ENCODE peak calls at places on chromosomes 12 and 14, in four cellular contexts. B is left lung, T is A549, Y is IMR-90. C is an unnamed sample.

GRCh38 chr12:110282956-110283817 is 2.1 kb downstream of the ATP2A2 start:
- DNase-seq in B (no peak), T (no peak), Y (no peak), C (no peak)

GRCh38 chr12:102957339-102958050 is at the start of gene ASCL1:
- DNase-seq in Y (peak), B (no peak), T (peak), C (no peak)

GRCh38 chr14:76924363-76925151 is 98.3 kb downstream of the LRRC74A start:
- DNase-seq in Y (no peak), T (peak), B (no peak), C (no peak)

GRCh38 chr12:32454866-32455265 is 55.5 kb downstream of the FGD4 start:
- DNase-seq in B (no peak), Y (no peak), T (no peak), C (no peak)

GRCh38 chr12:50514526-50515276 is 9.9 kb downstream of the DIP2B start:
- DNase-seq in B (no peak), Y (no peak), T (no peak), C (no peak)

GRCh38 chr12:4153343-4153892 is 120.1 kb upstream of the CCND2 start:
- DNase-seq in B (no peak), T (no peak), Y (no peak), C (no peak)

GRCh38 chr14:54503476-54503875 is 6.2 kb upstream of the CGRRF1 start:
- DNase-seq in B (no peak), Y (peak), T (peak), C (no peak)

GRCh38 chr12:15404485-15404884 is 82.2 kb downstream of the PTPRO start:
- DNase-seq in Y (no peak), B (no peak), T (no peak), C (no peak)

GRCh38 chr12:51390457-51391046 is 654 bp downstream of the GALNT6 start:
- DNase-seq in T (no peak), B (no peak), Y (no peak), C (no peak)

GRCh38 chr12:95282266-95282665 is 64.7 kb downstream of the VEZT start:
- DNase-seq in B (no peak), T (no peak), Y (peak), C (peak)
- TF ChIP-seq CTCF in B (no peak), T (no peak), Y (no peak), C (no peak)

DNA sequence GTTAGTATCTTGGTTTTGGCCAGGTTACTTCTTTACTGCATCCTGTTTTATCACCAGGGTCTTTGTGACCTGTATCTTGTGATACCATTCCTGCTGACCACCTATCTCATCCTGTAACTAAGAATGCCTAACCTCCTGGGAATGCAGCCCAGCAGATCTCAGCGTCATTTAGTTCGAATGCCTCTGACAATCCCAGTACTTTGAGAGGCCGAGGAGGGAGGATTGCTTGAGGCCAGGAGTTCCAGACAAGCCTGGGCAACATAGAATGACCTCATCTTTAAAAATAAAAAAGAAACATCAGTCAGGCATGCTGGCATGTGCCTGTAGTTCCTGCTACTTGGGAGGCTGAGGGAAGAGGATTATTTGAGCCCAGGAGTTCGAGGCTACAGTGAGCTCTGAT is 206.5 kb downstream of the SUDS3 start:
- DNase-seq in Y (no peak), T (no peak), B (no peak), C (no peak)
- H3K4me3 ChIP-seq in Y (no peak), T (no peak), B (no peak), C (no peak)

GRCh38 chr12:321606-322326 is 59.1 kb upstream of the SLC6A13 start:
- DNase-seq in Y (no peak), T (peak), B (no peak), C (no peak)
- TF ChIP-seq CTCF in Y (no peak), T (peak), B (no peak), C (peak)

GRCh38 chr12:79926951-79927350 is 7.9 kb downstream of the PPP1R12A start:
- DNase-seq in B (no peak), T (no peak), Y (no peak), C (no peak)

GRCh38 chr12:79932393-79932792 is 2.5 kb downstream of the PPP1R12A start:
- DNase-seq in B (no peak), T (no peak), Y (no peak), C (no peak)

GRCh38 chr12:79929065-79929464 is 5.8 kb downstream of the PPP1R12A start:
- DNase-seq in Y (no peak), B (no peak), T (no peak), C (no peak)

GRCh38 chr12:79925492-79925891 is 9.4 kb downstream of the PPP1R12A start:
- DNase-seq in B (no peak), Y (no peak), T (no peak), C (no peak)

GRCh38 chr12:79927772-79928474 is 7.0 kb downstream of the PPP1R12A start:
- DNase-seq in T (no peak), B (no peak), Y (peak), C (no peak)
- H3K4me3 ChIP-seq in T (no peak), B (no peak), Y (no peak), C (no peak)

C was measured in astrocyte of the cerebellum.